ENCODE peak calls at places on chromosome 4, in six cellular contexts. E, P, O, Y, D and N are unnamed samples.

GRCh38 chr4:141391293-141391692 is 170.6 kb downstream of the ZNF330 start:
- DNase-seq in Y (no peak), P (no peak), D (no peak), E (no peak), O (no peak), N (no peak)

GRCh38 chr4:11774346-11774745 is 345.7 kb upstream of the HS3ST1 start:
- DNase-seq in Y (no peak), O (no peak), P (no peak), E (no peak), D (no peak), N (no peak)

GRCh38 chr4:94924566-94924965 is 166.8 kb downstream of the BMPR1B start:
- DNase-seq in O (no peak), D (no peak), Y (no peak), E (no peak), P (no peak), N (no peak)

GRCh38 chr4:55397024-55397520 is 1.3 kb downstream of the TMEM165 start:
- DNase-seq in O (peak; percentile 31), E (no peak), D (no peak), P (no peak), Y (peak; percentile 25), N (no peak)

GRCh38 chr4:102828497-102828808 is 1.1 kb upstream of the UBE2D3 start:
- DNase-seq in O (no peak), Y (no peak), P (no peak), E (no peak), D (no peak), N (no peak)

GRCh38 chr4:173489514-173489913 is 40.5 kb downstream of the HAND2 start:
- DNase-seq in E (no peak), Y (no peak), P (peak; percentile 60), D (no peak), O (no peak), N (no peak)

GRCh38 chr4:53128959-53129358 is 236.9 kb downstream of the SCFD2 start:
- DNase-seq in O (no peak), P (no peak), Y (peak; percentile 61), D (no peak), E (no peak), N (no peak)

GRCh38 chr4:100177126-100177525 is 13.1 kb downstream of the DDIT4L start:
- DNase-seq in E (no peak), P (no peak), O (no peak), Y (no peak), D (no peak), N (no peak)

GRCh38 chr4:131091896-131092295 is 1995.9 kb downstream of the C4orf33 start:
- DNase-seq in P (peak; percentile 64), D (peak; percentile 52), E (peak; percentile 48), O (peak; percentile 41), Y (no peak), N (no peak)

GRCh38 chr4:53478671-53479456 is 101.4 kb downstream of the FIP1L1 start:
- DNase-seq in D (no peak), O (no peak), P (no peak), E (no peak), Y (no peak), N (no peak)

GRCh38 chr4:100306018-100306417 is 115.8 kb upstream of the DDIT4L start:
- DNase-seq in D (no peak), Y (no peak), E (no peak), O (no peak), P (peak; percentile 48), N (no peak)

GRCh38 chr4:93983133-93983532 is 154.6 kb downstream of the ATOH1 start:
- DNase-seq in E (no peak), Y (no peak), P (no peak), O (peak; percentile 49), D (no peak), N (no peak)

GRCh38 chr4:28682872-28683271 is 1822.2 kb downstream of the STIM2 start:
- DNase-seq in D (no peak), O (no peak), Y (no peak), P (no peak), E (no peak), N (no peak)

GRCh38 chr4:146369446-146369845 is 152.3 kb downstream of the SLC10A7 start:
- DNase-seq in O (no peak), D (no peak), P (no peak), E (no peak), Y (no peak), N (no peak)

GRCh38 chr4:147984778-147985138 is 252.9 kb downstream of the ARHGAP10 start:
- DNase-seq in E (no peak), P (no peak), D (no peak), Y (no peak), O (no peak), N (no peak)

GRCh38 chr4:108979754-108980153 is 216.9 kb upstream of the ETNPPL start:
- DNase-seq in Y (no peak), E (no peak), O (no peak), P (no peak), D (no peak), N (no peak)

GRCh38 chr4:3712112-3712805 is 53.9 kb upstream of the ADRA2C start:
- DNase-seq in Y (no peak), E (no peak), O (no peak), D (no peak), P (no peak), N (peak; percentile 30)

GRCh38 chr4:188484256-188484655 is 345.0 kb downstream of the TRIML1 start:
- DNase-seq in P (peak; percentile 92), D (no peak), Y (no peak), O (no peak), E (no peak), N (no peak)

GRCh38 chr4:176475091-176475490 is 155.3 kb downstream of the SPCS3 start:
- DNase-seq in Y (no peak), O (no peak), E (no peak), D (no peak), P (no peak), N (no peak)

GRCh38 chr4:3446631-3447320 is 5.0 kb downstream of the HGFAC start:
- DNase-seq in E (no peak), Y (no peak), O (no peak), D (no peak), P (no peak), N (no peak)

GRCh38 chr4:740656-741282 is 35.1 kb downstream of the PCGF3 start:
- DNase-seq in Y (no peak), O (no peak), P (no peak), E (no peak), D (no peak), N (no peak)

GRCh38 chr4:96504386-96504785 is 664.5 kb downstream of the PDHA2 start:
- DNase-seq in O (no peak), D (no peak), E (no peak), Y (no peak), P (no peak), N (no peak)

DNA sequence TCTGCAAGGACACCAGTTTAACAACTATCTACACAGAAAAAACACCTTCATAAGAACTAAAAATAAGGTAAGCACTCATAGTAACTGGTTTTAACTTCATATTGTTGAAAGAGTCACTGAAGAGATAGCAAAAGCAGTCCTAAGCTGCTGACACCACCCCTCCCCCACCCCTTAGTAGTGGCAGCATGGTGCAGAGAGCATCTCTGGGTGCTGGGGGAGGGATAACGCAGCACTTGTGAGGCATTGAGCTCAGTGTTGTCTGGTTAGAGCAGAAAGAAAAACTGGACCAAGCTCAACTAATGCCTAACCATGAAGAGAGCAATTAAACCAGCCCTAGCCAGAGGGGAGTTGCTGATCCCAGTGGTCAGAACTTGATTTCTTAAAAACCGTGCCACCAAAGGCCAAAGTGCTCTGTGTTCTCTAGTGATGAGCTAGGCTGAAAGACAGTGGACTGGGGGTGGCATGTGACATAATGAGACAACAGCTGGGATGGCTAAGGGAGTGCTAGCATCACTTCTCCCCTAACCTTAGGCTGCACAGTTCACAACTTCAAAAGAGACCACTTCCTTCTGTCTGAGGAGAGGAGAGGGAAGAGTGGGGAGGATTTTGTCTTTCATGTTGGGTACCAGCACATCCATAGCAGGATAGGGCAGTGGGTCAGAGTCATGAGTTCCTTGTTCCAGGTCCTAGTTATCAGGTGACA is 669.3 kb downstream of the PDHA2 start:
- DNase-seq in Y (no peak), O (no peak), D (no peak), E (no peak), P (no peak), N (no peak)
- H3K27ac ChIP-seq in Y (no peak overlapping the region), O (no peak overlapping the region), D (no peak overlapping the region), E (no peak overlapping the region), P (no peak overlapping the region), N (no peak overlapping the region)

DNA sequence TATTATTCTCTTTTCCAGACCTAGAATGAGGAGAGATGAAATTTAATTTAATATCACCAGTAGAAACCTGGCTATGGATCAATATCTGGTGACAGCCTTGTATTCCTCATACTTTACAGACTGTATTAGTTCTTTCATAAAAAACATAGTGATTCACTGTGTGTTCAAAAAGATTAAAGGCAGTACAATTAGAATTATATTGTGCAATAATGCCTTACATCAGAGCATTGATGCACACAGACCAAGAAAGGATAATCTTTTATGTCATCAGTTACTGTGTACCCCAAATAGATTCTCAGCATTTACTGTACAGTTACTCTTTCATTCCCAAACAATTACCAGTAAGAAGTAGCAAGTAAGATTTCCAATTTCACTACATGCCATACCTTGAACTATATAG is 260.5 kb upstream of the ANXA10 start:
- DNase-seq in E (no peak), D (no peak), P (no peak), O (no peak), Y (no peak), N (no peak)
- TF ChIP-seq CTCF in E (no peak), D (no peak), P (no peak), O (no peak), Y (no peak), N (no peak)

GRCh38 chr4:152928286-152928685 is 7.8 kb upstream of the FHDC1 start:
- DNase-seq in D (no peak), E (no peak), Y (no peak), P (no peak), O (no peak), N (no peak)

GRCh38 chr4:152929888-152930287 is 6.2 kb upstream of the FHDC1 start:
- DNase-seq in O (no peak), E (no peak), D (no peak), Y (no peak), P (no peak), N (no peak)

GRCh38 chr4:152926959-152927358 is 9.2 kb upstream of the FHDC1 start:
- DNase-seq in Y (no peak), D (no peak), E (no peak), O (no peak), P (no peak), N (no peak)

GRCh38 chr4:152927737-152928136 is 8.4 kb upstream of the FHDC1 start:
- DNase-seq in Y (no peak), E (no peak), D (no peak), P (no peak), O (no peak), N (no peak)
- H3K4me1 ChIP-seq in Y (no peaks in the 10 kb centered on the region), E (no peaks in the 10 kb centered on the region), D (no peaks in the 10 kb centered on the region), P (no peaks in the 10 kb centered on the region), O (no peaks in the 10 kb centered on the region), N (no peaks in the 10 kb centered on the region)

DNA sequence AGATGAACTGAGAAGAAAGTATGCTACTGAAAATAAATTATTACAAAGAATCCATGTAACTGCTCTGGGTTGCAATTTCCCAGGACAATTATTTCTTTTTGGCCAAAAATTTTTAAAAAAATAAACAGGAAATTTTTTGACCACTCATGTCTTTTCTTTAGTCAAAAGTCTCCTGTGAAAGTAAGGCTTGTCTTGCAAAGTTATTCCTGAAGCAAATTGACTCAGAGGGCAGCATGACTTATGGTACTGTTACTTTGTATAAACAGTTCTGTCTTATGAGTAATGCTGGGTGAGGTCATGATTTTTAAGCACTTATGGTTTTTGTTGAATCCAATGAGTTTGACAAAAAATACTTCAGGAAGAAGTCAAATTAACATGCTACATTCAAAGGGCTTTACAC is 292.8 kb upstream of the ARSJ start:
- DNase-seq in O (no peak), D (no peak), E (peak; percentile 40), P (peak; percentile 10), Y (no peak), N (no peak)
- H3K27ac ChIP-seq in O (no peak overlapping the region), D (no peak overlapping the region), E (no peak overlapping the region), P (no peak overlapping the region), Y (no peak overlapping the region), N (no peak overlapping the region)